ENCODE peak calls at places on chromosomes 3 and 15, in nine cellular contexts. H, D, Y, W, E, I, C, R and B are unnamed samples.
A peak's percentile ranks its signal among the peaks of the same experiment; 100 is the strongest.

GRCh38 chr15:41650806-41651205 is 9.4 kb upstream of the MGA start:
- DNase-seq in E (no peak), R (no peak), W (no peak), C (no peak), Y (no peak), I (no peak), H (no peak), D (no peak), B (no peak)

GRCh38 chr3:59774613-59775012 is 724.8 kb upstream of the CFAP20DC start:
- DNase-seq in W (no peak), Y (no peak), D (peak; percentile 82), R (no peak), H (peak; percentile 83), I (peak; percentile 53), E (no peak), C (no peak), B (peak; percentile 49)

GRCh38 chr15:99424978-99425665 is 140.7 kb upstream of the MEF2A start:
- DNase-seq in H (peak; percentile 42), W (peak; percentile 46), D (peak; percentile 85), R (peak; percentile 87), Y (peak; percentile 54), I (peak; percentile 16), C (peak; percentile 27), E (no peak), B (peak; percentile 88)

GRCh38 chr15:68230157-68231100 is 901 bp upstream of the CLN6 start:
- DNase-seq in I (no peak), H (no peak), E (no peak), C (no peak), Y (no peak), R (peak; percentile 88), W (no peak), D (peak; percentile 72), B (no peak)

GRCh38 chr3:23594897-23595670 is 210.7 kb upstream of the UBE2E1 start:
- DNase-seq in W (no peak), R (no peak), E (no peak), I (no peak), Y (no peak), D (peak; percentile 75), H (no peak), C (no peak), B (no peak)

GRCh38 chr3:106119691-106120090 is 250.9 kb upstream of the CBLB start:
- DNase-seq in H (no peak), Y (no peak), E (peak; percentile 13), D (peak; percentile 90), I (no peak), R (no peak), C (no peak), W (no peak), B (peak; percentile 16)

GRCh38 chr3:57234613-57235575 is 7.4 kb downstream of the APPL1 start:
- DNase-seq in Y (no peak), D (no peak), I (no peak), C (no peak), E (no peak), H (no peak), W (no peak), R (no peak), B (no peak)

GRCh38 chr15:64003182-64003581 is 43.1 kb downstream of the DAPK2 start:
- DNase-seq in C (no peak), I (no peak), D (no peak), R (no peak), H (no peak), E (no peak), W (no peak), Y (no peak), B (no peak)

GRCh38 chr15:63530762-63531299 is 26.4 kb downstream of the USP3 start:
- DNase-seq in I (no peak), Y (no peak), R (no peak), E (no peak), W (no peak), C (no peak), H (no peak), D (no peak), B (no peak)

GRCh38 chr3:108447096-108447847 is 63.1 kb downstream of the MYH15 start:
- DNase-seq in E (no peak), W (no peak), I (no peak), H (no peak), R (no peak), C (no peak), D (no peak), Y (no peak), B (no peak)

GRCh38 chr15:39269821-39270220 is 311.1 kb upstream of the THBS1 start:
- DNase-seq in C (no peak), R (no peak), Y (no peak), W (no peak), H (no peak), E (no peak), D (no peak), I (no peak), B (no peak)

GRCh38 chr15:59069430-59069829 is 35.5 kb upstream of the CCNB2 start:
- DNase-seq in D (no peak), Y (no peak), R (no peak), W (no peak), C (no peak), E (no peak), I (no peak), H (no peak), B (no peak)

GRCh38 chr15:31489801-31490646 is 163.4 kb downstream of the KLF13 start:
- DNase-seq in W (no peak), E (peak; percentile 78), Y (no peak), I (no peak), C (peak; percentile 46), H (peak; percentile 39), R (peak; percentile 87), D (peak; percentile 68), B (peak; percentile 76)

GRCh38 chr15:40969363-40969762 is 16.1 kb downstream of the CHAC1 start:
- DNase-seq in R (no peak), Y (no peak), H (no peak), C (no peak), D (no peak), W (no peak), I (no peak), E (no peak), B (no peak)

GRCh38 chr15:48394172-48394571 is 62.9 kb downstream of the DUT start:
- DNase-seq in I (no peak), C (no peak), Y (no peak), W (no peak), H (no peak), D (no peak), R (no peak), E (no peak), B (no peak)

GRCh38 chr15:58241872-58242271 is 103.7 kb downstream of the AQP9 start:
- DNase-seq in R (no peak), E (no peak), Y (no peak), D (no peak), H (no peak), C (no peak), W (no peak), I (no peak), B (no peak)

GRCh38 chr3:122301063-122301462 is 24.0 kb upstream of the CSTA start:
- DNase-seq in E (no peak), H (no peak), R (no peak), D (no peak), I (no peak), W (no peak), Y (no peak), C (no peak), B (no peak)

GRCh38 chr3:122298239-122298638 is 26.8 kb upstream of the CSTA start:
- DNase-seq in E (no peak), Y (no peak), R (no peak), D (no peak), H (no peak), I (no peak), W (no peak), C (no peak), B (no peak)

GRCh38 chr3:122295286-122295685 is 29.8 kb upstream of the CSTA start:
- DNase-seq in D (no peak), R (no peak), W (no peak), E (no peak), C (no peak), H (no peak), Y (no peak), I (no peak), B (no peak)

GRCh38 chr3:122299222-122299621 is 25.8 kb upstream of the CSTA start:
- DNase-seq in Y (no peak), E (no peak), R (no peak), I (no peak), D (no peak), C (no peak), H (no peak), W (no peak), B (no peak)

GRCh38 chr3:122299872-122300460 is 25.1 kb upstream of the CSTA start:
- DNase-seq in W (no peak), C (peak; percentile 62), D (peak; percentile 30), Y (no peak), I (no peak), E (peak; percentile 75), R (no peak), H (no peak), B (peak; percentile 40)
- TF ChIP-seq CTCF in W (peak; percentile 51), C (peak; percentile 83), D (peak; percentile 70), Y (no peak), I (no peak), E (peak; percentile 73), R (no peak), H (peak; percentile 48), B (peak; percentile 59)

DNA sequence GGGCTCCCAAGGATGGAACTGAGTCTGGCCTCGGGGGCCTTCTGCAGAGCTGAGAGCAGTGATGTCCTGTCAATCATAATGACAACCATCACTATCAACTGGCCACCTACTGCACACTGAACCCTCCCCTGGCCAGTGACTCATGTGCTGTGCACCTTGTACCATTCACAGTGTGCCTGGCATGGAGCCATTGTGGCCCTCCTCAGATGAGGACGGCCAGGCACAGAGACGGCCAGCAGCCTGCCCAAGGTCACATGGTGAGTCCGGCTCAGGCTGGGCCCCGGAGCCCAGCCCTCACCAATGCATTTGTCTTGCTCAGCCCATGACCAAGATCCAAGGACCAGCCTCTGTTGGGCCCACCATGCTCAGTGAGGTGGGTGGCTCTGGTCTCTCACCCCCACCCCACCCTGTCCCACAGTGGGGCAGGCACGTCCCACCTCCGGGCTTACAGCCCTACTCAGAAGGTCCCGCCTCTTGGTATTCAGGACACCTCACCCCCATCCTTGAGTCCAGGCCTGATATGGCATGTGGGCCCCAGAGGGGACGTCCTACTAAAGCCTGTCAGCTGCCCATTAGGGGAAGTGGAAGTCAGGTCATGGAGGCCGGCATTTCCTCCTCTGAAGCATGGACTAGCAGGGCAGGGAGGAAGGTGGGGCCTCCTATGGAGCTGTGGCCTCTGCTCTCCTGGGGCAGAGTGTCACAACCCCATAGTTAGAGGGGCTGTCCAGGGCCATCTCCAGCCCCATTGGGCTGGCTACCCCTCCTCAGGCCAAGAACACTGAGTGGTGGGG is 35.9 kb upstream of the TMEM115 start:
- DNase-seq in E (no peak), Y (no peak), I (no peak), C (no peak), W (no peak), D (no peak), R (no peak), H (no peak), B (no peak)
- H3K4me3 ChIP-seq in E (no peak overlapping the region), Y (no peak overlapping the region), I (no peak overlapping the region), C (no peak overlapping the region), W (no peak overlapping the region), D (no peak overlapping the region), R (no peak overlapping the region), H (no peak overlapping the region), B (no peak overlapping the region)

GRCh38 chr3:49668414-49668797 is 5.7 kb upstream of the APEH start:
- DNase-seq in C (no peak), H (no peak), I (no peak), E (peak; percentile 33), D (no peak), R (no peak), Y (no peak), W (no peak), B (no peak)
- TF ChIP-seq CTCF in C (no peak), H (no peak), I (no peak), E (peak; percentile 18), D (no peak), R (no peak), Y (no peak), W (no peak), B (no peak)

GRCh38 chr3:122245513-122246174 is 62.2 kb downstream of the CASR start:
- DNase-seq in D (peak; percentile 13), W (no peak), H (no peak), Y (no peak), C (no peak), R (no peak), I (no peak), E (no peak), B (peak; percentile 42)
- H3K4me3 ChIP-seq in D (no peak overlapping the region), W (no peak overlapping the region), H (no peak overlapping the region), Y (no peak overlapping the region), C (no peak overlapping the region), R (no peak overlapping the region), I (no peak overlapping the region), E (no peak overlapping the region), B (no peak overlapping the region)